ENCODE peak calls at places on chromosomes 1 and 21, in ten cellular contexts. A is CD8-positive, alpha-beta T cell; F is thoracic aorta; E is mammary epithelial cell; Z is ovary; J is aorta; C is uterus; Y is stomach; O is heart right ventricle; U is psoas muscle. K is an unnamed sample.

GRCh38 chr1:25871086-25871703 is 4.3 kb downstream of the PAQR7 start:
- DNase-seq in Y (no peak), C (no peak), E (peak; percentile 84), U (peak; percentile 19), Z (peak; percentile 62), J (no peak), A (no peak), O (no peak), F (no peak), K (no peak)

GRCh38 chr1:68128157-68128556 is 77.7 kb upstream of the DIRAS3 start:
- DNase-seq in A (no peak), U (no peak), F (no peak), C (no peak), Z (no peak), O (no peak), Y (no peak), E (peak; percentile 17), J (no peak), K (no peak)

GRCh38 chr1:58699011-58699762 is 675 bp downstream of the MYSM1 start:
- DNase-seq in F (no peak), U (no peak), O (no peak), J (no peak), A (no peak), Y (no peak), C (no peak), E (peak; percentile 8), Z (no peak), K (no peak)

GRCh38 chr1:153488731-153489130 is 28.3 kb upstream of the S100A7 start:
- DNase-seq in O (no peak), A (no peak), J (peak; percentile 82), E (peak; percentile 53), U (no peak), F (peak; percentile 68), Z (peak; percentile 37), C (peak; percentile 76), Y (peak; percentile 60), K (no peak)

GRCh38 chr1:84386716-84387479 is 11.4 kb upstream of the DNASE2B start:
- DNase-seq in Y (no peak), Z (no peak), U (no peak), C (no peak), A (no peak), F (no peak), O (no peak), J (no peak), E (peak; percentile 79), K (no peak)

GRCh38 chr1:167374014-167374413 is 144.3 kb downstream of the CD247 start:
- DNase-seq in O (no peak), C (no peak), Z (no peak), J (no peak), F (no peak), A (no peak), Y (no peak), E (no peak), U (no peak), K (no peak)

GRCh38 chr1:224273651-224274050 is 56.3 kb downstream of the NVL start:
- DNase-seq in U (no peak), Y (no peak), Z (no peak), C (no peak), J (no peak), F (no peak), A (no peak), O (no peak), E (no peak), K (no peak)

GRCh38 chr1:225482489-225482950 is 54.7 kb upstream of the LBR start:
- DNase-seq in C (no peak), J (no peak), O (no peak), A (no peak), F (no peak), Y (no peak), Z (no peak), U (no peak), E (no peak), K (no peak)

DNA sequence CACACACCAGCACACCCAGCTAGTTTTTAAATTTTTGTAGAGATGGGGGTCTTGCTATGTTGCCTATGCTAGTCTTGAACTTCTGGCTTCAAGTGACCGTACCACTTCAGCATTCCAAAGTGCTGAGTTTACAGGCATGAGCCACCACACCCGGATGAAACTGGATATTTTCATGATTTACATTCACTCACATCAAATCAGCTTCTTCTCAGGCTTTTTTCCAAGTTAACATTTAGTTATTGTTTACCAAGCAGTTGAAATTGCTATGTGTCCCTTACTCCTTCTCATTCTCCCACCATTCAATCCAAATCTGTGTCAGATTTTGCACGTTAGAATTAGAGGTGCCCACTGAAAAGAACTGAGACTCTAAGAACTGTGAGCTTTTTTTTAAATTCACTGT is 18.3 kb downstream of the RIT1 start:
- DNase-seq in U (no peak), Z (no peak), A (no peak), E (peak; percentile 47), O (no peak), Y (no peak), F (no peak), J (no peak), C (no peak), K (no peak)
- H3K27ac ChIP-seq in U (peak overlapping the region; percentile 74), Z (no peak overlapping the region), A (no peak overlapping the region), E (peak overlapping the region; percentile 63), O (peak overlapping the region; percentile 73), Y (peak overlapping the region; percentile 69), F (peak overlapping the region; percentile 78), J (peak overlapping the region; percentile 79), C (peak overlapping the region; percentile 64), K (no peak overlapping the region)

GRCh38 chr1:76234061-76234460 is 159.5 kb downstream of the ST6GALNAC3 start:
- DNase-seq in U (no peak), C (no peak), A (no peak), O (no peak), J (no peak), Z (no peak), E (no peak), Y (no peak), F (no peak), K (no peak)

GRCh38 chr1:76237201-76237600 is 162.7 kb downstream of the ST6GALNAC3 start:
- DNase-seq in Z (no peak), U (no peak), A (no peak), E (no peak), J (no peak), Y (no peak), O (no peak), C (no peak), F (no peak), K (peak; percentile 9)

GRCh38 chr1:76239470-76239918 is 164.9 kb downstream of the ST6GALNAC3 start:
- DNase-seq in C (no peak), O (no peak), J (no peak), F (no peak), U (no peak), A (no peak), Z (no peak), E (no peak), Y (no peak), K (no peak)

GRCh38 chr1:76240321-76240720 is 165.8 kb downstream of the ST6GALNAC3 start:
- DNase-seq in Z (no peak), Y (no peak), O (no peak), C (no peak), A (no peak), F (no peak), U (no peak), E (no peak), J (no peak), K (no peak)

DNA sequence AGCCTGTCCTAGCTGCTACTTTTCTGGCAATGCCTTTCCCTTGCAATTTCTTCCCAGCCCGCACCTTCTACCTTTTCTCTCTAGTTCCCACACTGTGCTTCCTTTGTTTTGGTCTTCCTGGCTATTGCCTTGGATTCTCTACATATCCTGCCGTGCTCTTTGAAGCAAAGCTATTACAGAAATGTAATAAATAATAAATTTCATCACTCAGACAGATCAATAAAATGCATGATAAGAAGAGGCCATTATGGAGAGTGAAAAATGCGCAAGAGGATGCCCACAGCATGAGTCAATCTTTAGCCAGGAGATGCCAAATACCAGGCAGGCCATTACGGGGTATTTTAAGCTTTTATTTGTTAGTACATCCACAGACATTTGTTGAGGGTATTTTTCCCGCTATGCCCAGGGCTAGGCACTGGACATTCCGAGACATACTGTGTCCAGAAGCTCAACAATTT is 163.6 kb downstream of the ST6GALNAC3 start:
- DNase-seq in J (no peak), U (no peak), Z (no peak), E (no peak), O (no peak), C (no peak), Y (no peak), F (no peak), A (no peak), K (no peak)
- H3K4me3 ChIP-seq in J (no peak overlapping the region), U (no peak overlapping the region), Z (no peak overlapping the region), E (no peak overlapping the region), O (no peak overlapping the region), C (no peak overlapping the region), Y (no peak overlapping the region), F (no peak overlapping the region), A (no peak overlapping the region), K (no peak overlapping the region)

GRCh38 chr1:6596351-6596750 is 6.3 kb downstream of the KLHL21 start:
- DNase-seq in C (no peak), J (no peak), O (no peak), Z (no peak), F (no peak), U (no peak), A (no peak), Y (no peak), E (no peak), K (no peak)
- H3K27ac ChIP-seq in C (peak overlapping the region; percentile 11), J (no peak overlapping the region), O (peak overlapping the region; percentile 98), Z (no peak overlapping the region), F (peak overlapping the region; percentile 31), U (peak overlapping the region; percentile 98), A (no peak overlapping the region), Y (no peak overlapping the region), E (no peak overlapping the region), K (peak overlapping the region; percentile 92)

GRCh38 chr1:156490401-156491032 is 10.1 kb downstream of the MEF2D start:
- DNase-seq in C (peak; percentile 57), Z (peak; percentile 53), F (no peak), O (peak; percentile 63), U (peak; percentile 86), Y (no peak), E (no peak), J (peak; percentile 69), A (no peak), K (peak; percentile 81)
- H3K4me3 ChIP-seq in C (peak overlapping the region; percentile 15), Z (peak overlapping the region; percentile 29), F (peak overlapping the region; percentile 69), O (peak overlapping the region; percentile 15), U (peak overlapping the region; percentile 98), Y (peak overlapping the region; percentile 40), E (no peak overlapping the region), J (peak overlapping the region; percentile 20), A (peak overlapping the region; percentile 24), K (peak overlapping the region; percentile 29)

GRCh38 chr21:29260461-29260860 is 38.3 kb upstream of the BACH1 start:
- DNase-seq in C (no peak), E (no peak), O (no peak), U (no peak), Z (no peak), A (no peak), Y (no peak), J (no peak), F (no peak), K (no peak)
- H3K27ac ChIP-seq in C (no peak overlapping the region), E (peak overlapping the region; percentile 98), O (no peak overlapping the region), U (no peak overlapping the region), Z (no peak overlapping the region), A (no peak overlapping the region), Y (no peak overlapping the region), J (no peak overlapping the region), F (no peak overlapping the region), K (no peak overlapping the region)

DNA sequence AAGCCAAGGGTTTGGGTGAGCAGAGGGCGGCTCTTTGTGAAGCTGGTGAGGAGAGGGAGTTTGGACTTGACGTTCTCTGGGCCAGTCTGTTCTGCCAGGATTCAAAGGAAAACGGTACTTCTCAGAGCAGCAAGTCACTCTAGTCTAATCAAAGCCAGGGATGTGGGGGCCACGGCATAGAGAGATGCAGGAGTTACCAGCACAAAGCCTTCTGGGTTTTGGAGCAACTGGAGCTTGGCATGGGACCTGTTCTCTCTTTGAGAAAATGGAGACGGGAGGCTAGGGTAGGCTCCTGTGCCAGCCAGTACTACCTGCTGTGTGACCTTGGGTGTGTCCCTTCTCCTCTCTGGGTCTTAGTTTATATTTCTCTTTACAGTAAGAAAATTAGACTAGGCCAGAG is 2.1 kb downstream of the TXLNA start:
- DNase-seq in F (no peak), O (no peak), Y (no peak), U (no peak), J (no peak), Z (no peak), C (no peak), A (no peak), E (no peak), K (no peak)
- H3K4me3 ChIP-seq in F (peak overlapping the region; percentile 82), O (peak overlapping the region; percentile 73), Y (peak overlapping the region; percentile 78), U (peak overlapping the region; percentile 81), J (no peak overlapping the region), Z (no peak overlapping the region), C (no peak overlapping the region), A (no peak overlapping the region), E (no peak overlapping the region), K (no peak overlapping the region)

K was measured in WERI-Rb-1.